ENCODE peak calls at places on chromosomes 6 and 20, in nine cellular contexts. One of them, this sample, is unnamed.

GRCh38 chr6:7979831-7980230 is 69.2 kb upstream of the TXNDC5 start:
- DNase-seq in GM12878: no peak
- DNase-seq in lower lobe of right lung: no peak
- DNase-seq in left lung: no peak
- DNase-seq in small intestine: no peak
- DNase-seq in foreskin fibroblast: no peak
- DNase-seq in GM06990: no peak
- DNase-seq in IMR-90: no peak
- DNase-seq in choroid plexus epithelial cell: no peak
- DNase-seq in this sample: no peak

GRCh38 chr6:137879885-137880430 is 12.9 kb downstream of the TNFAIP3 start:
- DNase-seq in GM12878: no peak
- DNase-seq in lower lobe of right lung: no peak
- DNase-seq in left lung: no peak
- DNase-seq in small intestine: no peak
- DNase-seq in foreskin fibroblast: no peak
- DNase-seq in GM06990: no peak
- DNase-seq in IMR-90: no peak
- DNase-seq in choroid plexus epithelial cell: no peak
- DNase-seq in this sample: no peak

GRCh38 chr6:53312355-53312754 is 36.4 kb downstream of the ELOVL5 start:
- DNase-seq in GM12878: no peak
- DNase-seq in lower lobe of right lung: no peak
- DNase-seq in left lung: no peak
- DNase-seq in small intestine: peak
- DNase-seq in foreskin fibroblast: no peak
- DNase-seq in GM06990: no peak
- DNase-seq in IMR-90: no peak
- DNase-seq in choroid plexus epithelial cell: no peak
- DNase-seq in this sample: no peak

GRCh38 chr6:127496471-127496870 is 22.7 kb downstream of the MTCL3 start:
- DNase-seq in GM12878: no peak
- DNase-seq in lower lobe of right lung: no peak
- DNase-seq in left lung: no peak
- DNase-seq in small intestine: no peak
- DNase-seq in foreskin fibroblast: peak
- DNase-seq in GM06990: no peak
- DNase-seq in IMR-90: peak
- DNase-seq in choroid plexus epithelial cell: peak
- DNase-seq in this sample: peak

GRCh38 chr20:24694727-24695528 is 225.5 kb downstream of the SYNDIG1 start:
- DNase-seq in GM12878: no peak
- DNase-seq in lower lobe of right lung: no peak
- DNase-seq in left lung: peak
- DNase-seq in small intestine: no peak
- DNase-seq in foreskin fibroblast: peak
- DNase-seq in GM06990: no peak
- DNase-seq in IMR-90: no peak
- DNase-seq in choroid plexus epithelial cell: no peak
- DNase-seq in this sample: no peak

GRCh38 chr20:4546786-4547185 is 174.9 kb upstream of the PRND start:
- DNase-seq in GM12878: no peak
- DNase-seq in lower lobe of right lung: no peak
- DNase-seq in left lung: no peak
- DNase-seq in small intestine: peak
- DNase-seq in foreskin fibroblast: peak
- DNase-seq in GM06990: no peak
- DNase-seq in IMR-90: peak
- DNase-seq in choroid plexus epithelial cell: peak
- DNase-seq in this sample: peak

GRCh38 chr20:15296422-15296821 is 959.0 kb upstream of the FLRT3 start:
- DNase-seq in GM12878: no peak
- DNase-seq in lower lobe of right lung: no peak
- DNase-seq in left lung: no peak
- DNase-seq in small intestine: no peak
- DNase-seq in foreskin fibroblast: no peak
- DNase-seq in GM06990: no peak
- DNase-seq in IMR-90: no peak
- DNase-seq in choroid plexus epithelial cell: no peak
- DNase-seq in this sample: no peak

GRCh38 chr6:142900467-142900961 is 44.5 kb downstream of the HIVEP2 start:
- DNase-seq in GM12878: no peak
- DNase-seq in lower lobe of right lung: no peak
- DNase-seq in left lung: no peak
- DNase-seq in small intestine: no peak
- DNase-seq in foreskin fibroblast: no peak
- DNase-seq in GM06990: no peak
- DNase-seq in IMR-90: no peak
- DNase-seq in choroid plexus epithelial cell: no peak
- DNase-seq in this sample: peak

DNA sequence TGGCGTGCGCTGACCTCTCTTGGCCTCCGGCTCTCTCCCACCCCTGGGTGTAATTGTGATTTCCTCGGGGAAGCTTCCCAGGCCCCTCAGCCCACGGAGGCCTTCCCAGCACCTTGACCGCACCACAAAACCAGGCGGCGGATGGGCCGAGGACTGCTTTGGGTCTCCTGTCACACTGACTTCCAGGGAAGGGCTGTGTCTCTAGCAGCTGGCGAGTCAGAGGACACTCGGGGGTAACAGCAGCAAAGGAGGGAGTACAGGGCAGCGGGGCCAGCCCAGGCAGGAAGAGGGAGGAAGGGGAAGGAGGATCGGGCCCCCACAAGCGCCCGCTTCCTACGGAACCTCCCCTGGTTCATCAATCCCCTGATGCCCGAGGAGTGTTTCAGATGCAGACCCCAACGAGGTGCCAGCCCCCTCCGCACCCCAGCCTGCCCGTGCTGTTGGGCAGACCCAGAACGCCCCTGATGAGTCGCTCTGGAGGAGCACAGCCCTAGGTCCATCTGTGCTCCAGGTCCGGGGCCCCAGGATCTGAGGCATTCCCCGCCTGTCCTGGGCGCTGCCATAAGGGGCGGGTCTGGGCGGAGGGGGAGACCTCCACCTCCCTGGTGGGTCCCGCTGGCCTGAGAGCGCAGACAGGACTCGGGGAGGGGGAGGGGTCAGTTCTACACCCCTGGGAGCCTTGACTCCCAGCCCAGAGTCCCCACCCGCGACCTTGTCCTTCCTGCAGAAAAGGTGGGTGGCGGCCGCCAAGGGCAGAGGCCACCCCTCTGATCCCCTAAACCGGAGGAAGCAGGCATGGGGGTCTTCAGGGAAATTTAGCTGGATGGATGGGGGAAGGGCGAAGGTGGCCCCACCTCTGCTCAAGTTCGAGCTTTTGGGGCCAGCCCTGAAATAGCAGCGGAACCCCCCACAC is 956 bp downstream of the CHRNA4 start:
- DNase-seq in GM12878: no peak
- DNase-seq in lower lobe of right lung: no peak
- DNase-seq in left lung: no peak
- DNase-seq in small intestine: no peak
- DNase-seq in foreskin fibroblast: no peak
- DNase-seq in GM06990: no peak
- DNase-seq in IMR-90: no peak
- DNase-seq in choroid plexus epithelial cell: no peak
- DNase-seq in this sample: no peak
- H3K4me3 ChIP-seq in GM12878: no peak
- H3K4me3 ChIP-seq in lower lobe of right lung: peak
- H3K4me3 ChIP-seq in left lung: no peak
- H3K4me3 ChIP-seq in small intestine: no peak
- H3K4me3 ChIP-seq in foreskin fibroblast: no peak
- H3K4me3 ChIP-seq in GM06990: no peak
- H3K4me3 ChIP-seq in IMR-90: no peak
- H3K4me3 ChIP-seq in choroid plexus epithelial cell: no peak
- H3K4me3 ChIP-seq in this sample: no peak

GRCh38 chr20:44592366-44592765 is 10.0 kb downstream of the PKIG start:
- DNase-seq in GM12878: no peak
- DNase-seq in lower lobe of right lung: no peak
- DNase-seq in left lung: no peak
- DNase-seq in small intestine: no peak
- DNase-seq in foreskin fibroblast: no peak
- DNase-seq in GM06990: no peak
- DNase-seq in IMR-90: no peak
- DNase-seq in choroid plexus epithelial cell: no peak
- DNase-seq in this sample: no peak

GRCh38 chr20:44589522-44589921 is 7.1 kb downstream of the PKIG start:
- DNase-seq in GM12878: no peak
- DNase-seq in lower lobe of right lung: no peak
- DNase-seq in left lung: no peak
- DNase-seq in small intestine: no peak
- DNase-seq in foreskin fibroblast: no peak
- DNase-seq in GM06990: no peak
- DNase-seq in IMR-90: no peak
- DNase-seq in choroid plexus epithelial cell: no peak
- DNase-seq in this sample: no peak

GRCh38 chr20:44593721-44594120 is 11.3 kb downstream of the PKIG start:
- DNase-seq in GM12878: no peak
- DNase-seq in lower lobe of right lung: no peak
- DNase-seq in left lung: no peak
- DNase-seq in small intestine: no peak
- DNase-seq in foreskin fibroblast: no peak
- DNase-seq in GM06990: no peak
- DNase-seq in IMR-90: no peak
- DNase-seq in choroid plexus epithelial cell: no peak
- DNase-seq in this sample: no peak

GRCh38 chr20:44594730-44595129 is 12.4 kb downstream of the PKIG start:
- DNase-seq in GM12878: no peak
- DNase-seq in lower lobe of right lung: no peak
- DNase-seq in left lung: no peak
- DNase-seq in small intestine: no peak
- DNase-seq in foreskin fibroblast: peak
- DNase-seq in GM06990: no peak
- DNase-seq in IMR-90: peak
- DNase-seq in choroid plexus epithelial cell: peak
- DNase-seq in this sample: peak

GRCh38 chr20:44590980-44591778 is 8.8 kb downstream of the PKIG start:
- DNase-seq in GM12878: no peak
- DNase-seq in lower lobe of right lung: no peak
- DNase-seq in left lung: no peak
- DNase-seq in small intestine: no peak
- DNase-seq in foreskin fibroblast: no peak
- DNase-seq in GM06990: no peak
- DNase-seq in IMR-90: no peak
- DNase-seq in choroid plexus epithelial cell: no peak
- DNase-seq in this sample: no peak
- H3K4me3 ChIP-seq in GM12878: no peak
- H3K4me3 ChIP-seq in lower lobe of right lung: no peak
- H3K4me3 ChIP-seq in left lung: no peak
- H3K4me3 ChIP-seq in small intestine: no peak
- H3K4me3 ChIP-seq in foreskin fibroblast: no peak
- H3K4me3 ChIP-seq in GM06990: no peak
- H3K4me3 ChIP-seq in IMR-90: no peak
- H3K4me3 ChIP-seq in choroid plexus epithelial cell: no peak
- H3K4me3 ChIP-seq in this sample: no peak

GRCh38 chr6:133894369-133894768 is 5.5 kb downstream of the TCF21 start:
- DNase-seq in GM12878: no peak
- DNase-seq in lower lobe of right lung: no peak
- DNase-seq in left lung: no peak
- DNase-seq in small intestine: no peak
- DNase-seq in foreskin fibroblast: no peak
- DNase-seq in GM06990: no peak
- DNase-seq in IMR-90: no peak
- DNase-seq in choroid plexus epithelial cell: no peak
- DNase-seq in this sample: no peak

GRCh38 chr6:133894795-133895401 is 6.0 kb downstream of the TCF21 start:
- DNase-seq in GM12878: no peak
- DNase-seq in lower lobe of right lung: no peak
- DNase-seq in left lung: no peak
- DNase-seq in small intestine: peak
- DNase-seq in foreskin fibroblast: peak
- DNase-seq in GM06990: no peak
- DNase-seq in IMR-90: peak
- DNase-seq in choroid plexus epithelial cell: peak
- DNase-seq in this sample: peak

GRCh38 chr6:133896344-133896721 is 7.4 kb downstream of the TCF21 start:
- DNase-seq in GM12878: no peak
- DNase-seq in lower lobe of right lung: no peak
- DNase-seq in left lung: no peak
- DNase-seq in small intestine: peak
- DNase-seq in foreskin fibroblast: no peak
- DNase-seq in GM06990: no peak
- DNase-seq in IMR-90: no peak
- DNase-seq in choroid plexus epithelial cell: no peak
- DNase-seq in this sample: no peak

GRCh38 chr6:133893324-133893692 is 4.4 kb downstream of the TCF21 start:
- DNase-seq in GM12878: no peak
- DNase-seq in lower lobe of right lung: no peak
- DNase-seq in left lung: no peak
- DNase-seq in small intestine: no peak
- DNase-seq in foreskin fibroblast: no peak
- DNase-seq in GM06990: no peak
- DNase-seq in IMR-90: no peak
- DNase-seq in choroid plexus epithelial cell: no peak
- DNase-seq in this sample: no peak

DNA sequence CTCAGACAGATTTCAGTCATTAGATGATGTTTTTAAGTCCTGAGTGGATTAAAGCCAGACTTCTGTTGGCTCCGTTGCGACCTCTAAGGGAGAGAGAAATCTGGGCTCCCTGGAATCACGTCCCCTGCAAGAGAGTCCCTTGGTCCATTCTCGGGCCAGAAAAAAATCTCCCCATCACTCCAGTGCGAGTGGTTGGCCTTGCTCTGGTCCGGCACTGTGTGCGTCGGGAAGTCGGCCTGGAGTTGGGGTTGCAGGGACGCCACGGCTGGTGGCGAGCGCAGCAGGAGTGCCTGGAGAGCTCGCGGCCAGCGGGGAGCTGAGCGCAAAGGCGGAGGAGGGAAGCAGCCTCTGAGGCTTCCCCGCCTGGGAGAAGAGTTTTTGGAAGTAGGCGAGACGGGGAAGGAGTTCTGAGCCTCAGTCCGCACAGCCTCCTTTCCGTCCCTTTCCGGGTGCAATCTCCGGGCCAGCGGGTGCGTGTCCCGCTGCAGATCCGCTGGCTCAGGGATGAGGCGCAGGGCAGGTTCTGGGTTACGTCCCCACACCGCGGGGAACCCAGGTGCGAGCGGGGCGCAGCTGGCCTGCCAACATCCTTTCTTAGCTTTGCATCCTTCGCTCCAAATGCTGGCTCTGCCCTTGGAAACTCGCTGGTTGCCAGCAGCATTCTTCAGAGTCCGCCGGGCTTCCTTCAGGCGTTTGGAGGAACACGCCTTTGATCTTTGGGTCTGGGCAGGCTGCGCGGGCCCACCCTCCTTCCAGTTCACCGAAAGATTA is 6.8 kb downstream of the TCF21 start:
- DNase-seq in GM12878: no peak
- DNase-seq in lower lobe of right lung: no peak
- DNase-seq in left lung: no peak
- DNase-seq in small intestine: peak
- DNase-seq in foreskin fibroblast: peak
- DNase-seq in GM06990: no peak
- DNase-seq in IMR-90: no peak
- DNase-seq in choroid plexus epithelial cell: peak
- DNase-seq in this sample: peak
- H3K4me3 ChIP-seq in GM12878: no peak
- H3K4me3 ChIP-seq in lower lobe of right lung: peak
- H3K4me3 ChIP-seq in left lung: no peak
- H3K4me3 ChIP-seq in small intestine: no peak
- H3K4me3 ChIP-seq in foreskin fibroblast: peak
- H3K4me3 ChIP-seq in GM06990: no peak
- H3K4me3 ChIP-seq in IMR-90: no peak
- H3K4me3 ChIP-seq in choroid plexus epithelial cell: peak
- H3K4me3 ChIP-seq in this sample: peak

GRCh38 chr6:14211596-14211961 is 94.0 kb downstream of the CD83 start:
- DNase-seq in GM12878: no peak
- DNase-seq in lower lobe of right lung: peak
- DNase-seq in left lung: peak
- DNase-seq in small intestine: peak
- DNase-seq in foreskin fibroblast: peak
- DNase-seq in GM06990: no peak
- DNase-seq in IMR-90: peak
- DNase-seq in choroid plexus epithelial cell: peak
- DNase-seq in this sample: peak

GRCh38 chr6:14212632-14213031 is 95.1 kb downstream of the CD83 start:
- DNase-seq in GM12878: no peak
- DNase-seq in lower lobe of right lung: no peak
- DNase-seq in left lung: no peak
- DNase-seq in small intestine: no peak
- DNase-seq in foreskin fibroblast: no peak
- DNase-seq in GM06990: no peak
- DNase-seq in IMR-90: no peak
- DNase-seq in choroid plexus epithelial cell: no peak
- DNase-seq in this sample: no peak

GRCh38 chr6:14210663-14211595 is 93.4 kb downstream of the CD83 start:
- DNase-seq in GM12878: peak
- DNase-seq in lower lobe of right lung: peak
- DNase-seq in left lung: peak
- DNase-seq in small intestine: peak
- DNase-seq in foreskin fibroblast: peak
- DNase-seq in GM06990: peak
- DNase-seq in IMR-90: peak
- DNase-seq in choroid plexus epithelial cell: peak
- DNase-seq in this sample: peak

GRCh38 chr6:14210077-14210476 is 92.5 kb downstream of the CD83 start:
- DNase-seq in GM12878: no peak
- DNase-seq in lower lobe of right lung: no peak
- DNase-seq in left lung: no peak
- DNase-seq in small intestine: no peak
- DNase-seq in foreskin fibroblast: no peak
- DNase-seq in GM06990: no peak
- DNase-seq in IMR-90: no peak
- DNase-seq in choroid plexus epithelial cell: no peak
- DNase-seq in this sample: no peak

DNA sequence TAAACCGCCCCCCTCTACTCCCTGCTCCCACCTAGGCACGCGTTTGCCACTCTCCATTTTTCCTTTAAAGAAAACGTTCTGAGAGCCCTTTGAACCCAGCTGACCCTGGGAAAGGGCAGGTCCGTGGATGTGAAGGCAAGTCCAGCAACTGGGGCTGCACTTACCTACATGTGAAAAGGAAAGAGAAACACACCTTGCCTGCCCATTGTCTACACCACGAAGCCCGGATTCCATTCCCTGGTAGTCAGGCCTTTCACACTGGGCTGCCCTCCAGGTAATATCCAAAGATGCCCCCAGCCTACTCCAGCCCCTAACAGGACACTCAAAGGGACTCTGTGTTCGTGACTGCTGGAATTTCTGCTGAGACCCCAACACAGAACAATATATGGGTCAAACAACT is 94.4 kb downstream of the CD83 start:
- DNase-seq in GM12878: no peak
- DNase-seq in lower lobe of right lung: no peak
- DNase-seq in left lung: no peak
- DNase-seq in small intestine: no peak
- DNase-seq in foreskin fibroblast: no peak
- DNase-seq in GM06990: no peak
- DNase-seq in IMR-90: no peak
- DNase-seq in choroid plexus epithelial cell: no peak
- DNase-seq in this sample: no peak
- H3K4me3 ChIP-seq in GM12878: no peak
- H3K4me3 ChIP-seq in lower lobe of right lung: peak
- H3K4me3 ChIP-seq in left lung: no peak
- H3K4me3 ChIP-seq in small intestine: no peak
- H3K4me3 ChIP-seq in foreskin fibroblast: no peak
- H3K4me3 ChIP-seq in GM06990: no peak
- H3K4me3 ChIP-seq in IMR-90: no peak
- H3K4me3 ChIP-seq in choroid plexus epithelial cell: no peak
- H3K4me3 ChIP-seq in this sample: no peak

This sample was measured in fibroblast of lung.